ENCODE peak calls at places on chromosomes 13 and 19, in nine cellular contexts. N is A549; V is activated CD8-positive, alpha-beta memory T cell treated with anti-CD3 and anti-CD28 coated beads for 1 hour; J is mesothelial cell of epicardium; Z is SHP77 treated with DMSO at 0.1 percent for 48 hours; O is anterior cingulate cortex; M is Daoy; T is GM23248; B is activated CD4-positive, alpha-beta T cell treated with anti-CD3 and anti-CD28 coated beads for 1 hour. U is an unnamed sample.

GRCh38 chr13:30091691-30092090 is 215.7 kb downstream of the KATNAL1 start:
- DNase-seq in N (no peak), V (no peak), J (no peak), Z (no peak), O (no peak), M (no peak), T (no peak), B (no peak), U (no peak)

GRCh38 chr19:10230904-10231623 is at the start of gene S1PR2:
- DNase-seq in N (peak; percentile 50), V (peak; percentile 46), J (peak; percentile 75), Z (no peak), O (peak; percentile 25), M (peak; percentile 85), T (peak; percentile 91), B (peak; percentile 62), U (peak; percentile 80)

GRCh38 chr19:55648657-55649578 is 906 bp downstream of the CCDC106 start:
- DNase-seq in N (no peak), V (no peak), J (no peak), Z (no peak), O (no peak), M (no peak), T (peak; percentile 11), B (no peak), U (no peak)

GRCh38 chr19:50556236-50557008 is 11.8 kb downstream of the LRRC4B start:
- DNase-seq in N (peak; percentile 98), V (peak; percentile 62), J (peak; percentile 82), Z (peak; percentile 11), O (peak; percentile 74), M (peak; percentile 84), T (peak; percentile 72), B (peak; percentile 57), U (peak; percentile 89)

GRCh38 chr19:1907563-1908363 is 2.6 kb downstream of the ADAT3 start:
- DNase-seq in N (no peak), V (no peak), J (no peak), Z (peak; percentile 33), O (no peak), M (peak; percentile 33), T (peak; percentile 32), B (no peak), U (no peak)

GRCh38 chr13:25802579-25802978 is 249.2 kb downstream of the SHISA2 start:
- DNase-seq in N (no peak), V (no peak), J (no peak), Z (no peak), O (no peak), M (no peak), T (no peak), B (no peak), U (no peak)

GRCh38 chr13:97431365-97431764 is 2.6 kb upstream of the RAP2A start:
- DNase-seq in N (no peak), V (no peak), J (no peak), Z (peak; percentile 42), O (no peak), M (no peak), T (no peak), B (no peak), U (no peak)

GRCh38 chr19:4284176-4284958 is 5.3 kb downstream of the SHD start:
- DNase-seq in N (peak; percentile 93), V (no peak), J (no peak), Z (peak; percentile 25), O (no peak), M (peak; percentile 69), T (peak; percentile 27), B (no peak), U (no peak)

GRCh38 chr13:41561179-41561578 is 103.8 kb downstream of the RGCC start:
- DNase-seq in N (no peak), V (no peak), J (no peak), Z (no peak), O (no peak), M (no peak), T (peak; percentile 76), B (no peak), U (no peak)

GRCh38 chr13:42417624-42418023 is 145.7 kb downstream of the AKAP11 start:
- DNase-seq in N (no peak), V (no peak), J (no peak), Z (no peak), O (no peak), M (no peak), T (no peak), B (no peak), U (no peak)

GRCh38 chr19:4304509-4305252 is at the start of gene FSD1:
- DNase-seq in N (peak; percentile 89), V (peak; percentile 46), J (no peak), Z (peak; percentile 56), O (peak; percentile 20), M (peak; percentile 88), T (peak; percentile 81), B (peak; percentile 54), U (peak; percentile 92)

GRCh38 chr19:35395762-35396199 is 24.9 kb downstream of the GPR42 start:
- DNase-seq in N (no peak), V (no peak), J (no peak), Z (no peak), O (no peak), M (no peak), T (peak; percentile 12), B (no peak), U (no peak)

GRCh38 chr19:17454579-17454978 is 6.1 kb upstream of the TMEM221 start:
- DNase-seq in N (no peak), V (no peak), J (no peak), Z (no peak), O (no peak), M (no peak), T (no peak), B (no peak), U (no peak)

GRCh38 chr13:49636705-49637104 is 8.4 kb downstream of the ARL11 start:
- DNase-seq in N (no peak), V (no peak), J (no peak), Z (no peak), O (no peak), M (no peak), T (no peak), B (no peak), U (no peak)

GRCh38 chr19:50861025-50861424 is 6.3 kb downstream of the KLK3 start:
- DNase-seq in N (no peak), V (no peak), J (no peak), Z (no peak), O (no peak), M (peak; percentile 18), T (no peak), B (no peak), U (no peak)

U was measured in HTR-8/SVneo.